ENCODE peak calls at places on chromosomes 7 and 10, in eight cellular contexts. One of them, this sample, is unnamed. For H3K36me3, the result is how much of the 10 kb centered on the place peaks cover.

GRCh38 chr10:116815641-116816415 is 33.5 kb upstream of the ENO4 start:
- DNase-seq in H1: no peak
- DNase-seq in cardiac muscle cell: no peak
- DNase-seq in kidney epithelial cell: peak
- DNase-seq in PC-9: no peak
- DNase-seq in spleen: no peak
- DNase-seq in IMR-90: peak
- DNase-seq in transverse colon: no peak
- DNase-seq in this sample: no peak

GRCh38 chr7:99734987-99735386 is at the start of gene CYP3A7:
- DNase-seq in cardiac muscle cell: no peak
- DNase-seq in H1: no peak
- DNase-seq in kidney epithelial cell: no peak
- DNase-seq in IMR-90: peak
- DNase-seq in spleen: no peak
- DNase-seq in PC-9: no peak
- DNase-seq in transverse colon: no peak
- DNase-seq in this sample: no peak

GRCh38 chr7:26279405-26279804 is 12.3 kb upstream of the SNX10 start:
- DNase-seq in transverse colon: no peak
- DNase-seq in cardiac muscle cell: peak
- DNase-seq in spleen: peak
- DNase-seq in PC-9: no peak
- DNase-seq in H1: no peak
- DNase-seq in kidney epithelial cell: no peak
- DNase-seq in IMR-90: no peak
- DNase-seq in this sample: no peak

GRCh38 chr10:17841055-17841454 is 31.9 kb downstream of the MRC1 start:
- DNase-seq in PC-9: no peak
- DNase-seq in IMR-90: no peak
- DNase-seq in H1: no peak
- DNase-seq in transverse colon: no peak
- DNase-seq in cardiac muscle cell: no peak
- DNase-seq in spleen: no peak
- DNase-seq in kidney epithelial cell: no peak
- DNase-seq in this sample: no peak

GRCh38 chr10:125076891-125077643 is 83.3 kb downstream of the CTBP2 start:
- DNase-seq in cardiac muscle cell: no peak
- DNase-seq in H1: no peak
- DNase-seq in spleen: peak
- DNase-seq in kidney epithelial cell: no peak
- DNase-seq in transverse colon: no peak
- DNase-seq in IMR-90: peak
- DNase-seq in PC-9: no peak
- DNase-seq in this sample: no peak

GRCh38 chr10:124647421-124648130 is 96.6 kb downstream of the FAM53B start:
- DNase-seq in H1: no peak
- DNase-seq in kidney epithelial cell: no peak
- DNase-seq in IMR-90: peak
- DNase-seq in cardiac muscle cell: peak
- DNase-seq in transverse colon: peak
- DNase-seq in PC-9: no peak
- DNase-seq in spleen: peak
- DNase-seq in this sample: no peak

GRCh38 chr7:106012935-106013439 is 49.9 kb downstream of the CDHR3 start:
- DNase-seq in transverse colon: no peak
- DNase-seq in spleen: no peak
- DNase-seq in PC-9: no peak
- DNase-seq in IMR-90: peak
- DNase-seq in cardiac muscle cell: peak
- DNase-seq in H1: no peak
- DNase-seq in kidney epithelial cell: peak
- DNase-seq in this sample: no peak

GRCh38 chr7:131285558-131285957 is 42.1 kb upstream of the MKLN1 start:
- DNase-seq in transverse colon: no peak
- DNase-seq in PC-9: no peak
- DNase-seq in cardiac muscle cell: no peak
- DNase-seq in IMR-90: no peak
- DNase-seq in kidney epithelial cell: no peak
- DNase-seq in H1: no peak
- DNase-seq in spleen: no peak
- DNase-seq in this sample: no peak

GRCh38 chr7:7349156-7349555 is 166.8 kb downstream of the C1GALT1 start:
- DNase-seq in cardiac muscle cell: no peak
- DNase-seq in H1: no peak
- DNase-seq in kidney epithelial cell: no peak
- DNase-seq in transverse colon: no peak
- DNase-seq in IMR-90: no peak
- DNase-seq in PC-9: no peak
- DNase-seq in spleen: no peak
- DNase-seq in this sample: no peak

GRCh38 chr7:52507546-52507945 is 527.9 kb upstream of the POM121L12 start:
- DNase-seq in H1: no peak
- DNase-seq in spleen: no peak
- DNase-seq in transverse colon: no peak
- DNase-seq in kidney epithelial cell: no peak
- DNase-seq in cardiac muscle cell: no peak
- DNase-seq in IMR-90: no peak
- DNase-seq in PC-9: no peak
- DNase-seq in this sample: no peak

GRCh38 chr7:2012981-2013380 is 219.8 kb downstream of the MAD1L1 start:
- DNase-seq in H1: no peak
- DNase-seq in IMR-90: peak
- DNase-seq in cardiac muscle cell: peak
- DNase-seq in kidney epithelial cell: no peak
- DNase-seq in transverse colon: no peak
- DNase-seq in PC-9: no peak
- DNase-seq in spleen: peak
- DNase-seq in this sample: no peak

GRCh38 chr10:3935141-3935540 is 150.1 kb upstream of the KLF6 start:
- DNase-seq in PC-9: no peak
- DNase-seq in kidney epithelial cell: no peak
- DNase-seq in spleen: no peak
- DNase-seq in transverse colon: no peak
- DNase-seq in cardiac muscle cell: peak
- DNase-seq in H1: no peak
- DNase-seq in IMR-90: peak
- DNase-seq in this sample: no peak

GRCh38 chr10:106175760-106176377 is 988.6 kb downstream of the SORCS1 start:
- DNase-seq in PC-9: no peak
- DNase-seq in IMR-90: no peak
- DNase-seq in kidney epithelial cell: no peak
- DNase-seq in transverse colon: no peak
- DNase-seq in H1: no peak
- DNase-seq in cardiac muscle cell: peak
- DNase-seq in spleen: no peak
- DNase-seq in this sample: peak

GRCh38 chr10:124066744-124067714 is 26.4 kb downstream of the CHST15 start:
- DNase-seq in cardiac muscle cell: no peak
- DNase-seq in spleen: no peak
- DNase-seq in transverse colon: no peak
- DNase-seq in H1: peak
- DNase-seq in PC-9: no peak
- DNase-seq in kidney epithelial cell: no peak
- DNase-seq in IMR-90: no peak
- DNase-seq in this sample: no peak

GRCh38 chr7:87599336-87599735 is 1.3 kb downstream of the ABCB1 start:
- DNase-seq in transverse colon: peak
- DNase-seq in H1: no peak
- DNase-seq in kidney epithelial cell: no peak
- DNase-seq in IMR-90: no peak
- DNase-seq in PC-9: no peak
- DNase-seq in cardiac muscle cell: no peak
- DNase-seq in spleen: peak
- DNase-seq in this sample: no peak

GRCh38 chr10:69648461-69648860 is 18.4 kb downstream of the FAM241B start:
- DNase-seq in transverse colon: no peak
- DNase-seq in cardiac muscle cell: no peak
- DNase-seq in H1: no peak
- DNase-seq in kidney epithelial cell: no peak
- DNase-seq in IMR-90: no peak
- DNase-seq in PC-9: no peak
- DNase-seq in spleen: peak
- DNase-seq in this sample: no peak

GRCh38 chr7:30168800-30169584 is 34.2 kb downstream of the MTURN start:
- DNase-seq in PC-9: peak
- DNase-seq in H1: peak
- DNase-seq in IMR-90: peak
- DNase-seq in transverse colon: no peak
- DNase-seq in cardiac muscle cell: peak
- DNase-seq in kidney epithelial cell: no peak
- DNase-seq in spleen: no peak
- DNase-seq in this sample: no peak

GRCh38 chr7:7895754-7896153 is 72.8 kb upstream of the GLCCI1 start:
- DNase-seq in H1: no peak
- DNase-seq in transverse colon: no peak
- DNase-seq in spleen: no peak
- DNase-seq in IMR-90: no peak
- DNase-seq in PC-9: no peak
- DNase-seq in kidney epithelial cell: no peak
- DNase-seq in cardiac muscle cell: no peak
- DNase-seq in this sample: peak

GRCh38 chr7:90191648-90192047 is 19.9 kb upstream of the STEAP2 start:
- DNase-seq in PC-9: no peak
- DNase-seq in spleen: no peak
- DNase-seq in cardiac muscle cell: no peak
- DNase-seq in H1: no peak
- DNase-seq in kidney epithelial cell: no peak
- DNase-seq in IMR-90: no peak
- DNase-seq in transverse colon: no peak
- DNase-seq in this sample: no peak

GRCh38 chr7:28207486-28208158 is 27.0 kb upstream of the JAZF1 start:
- DNase-seq in PC-9: no peak
- DNase-seq in cardiac muscle cell: no peak
- DNase-seq in kidney epithelial cell: no peak
- DNase-seq in IMR-90: no peak
- DNase-seq in H1: no peak
- DNase-seq in transverse colon: no peak
- DNase-seq in spleen: no peak
- DNase-seq in this sample: no peak

GRCh38 chr7:122827763-122828162 is 58.5 kb downstream of the CADPS2 start:
- DNase-seq in PC-9: no peak
- DNase-seq in IMR-90: no peak
- DNase-seq in transverse colon: no peak
- DNase-seq in kidney epithelial cell: no peak
- DNase-seq in cardiac muscle cell: no peak
- DNase-seq in spleen: no peak
- DNase-seq in H1: no peak
- DNase-seq in this sample: no peak

GRCh38 chr7:18939771-18940576 is 177.5 kb downstream of the TWIST1 start:
- DNase-seq in IMR-90: no peak
- DNase-seq in spleen: no peak
- DNase-seq in PC-9: no peak
- DNase-seq in cardiac muscle cell: no peak
- DNase-seq in kidney epithelial cell: no peak
- DNase-seq in transverse colon: no peak
- DNase-seq in H1: no peak
- DNase-seq in this sample: no peak

GRCh38 chr7:82312646-82313045 is 130.9 kb downstream of the CACNA2D1 start:
- DNase-seq in spleen: no peak
- DNase-seq in transverse colon: no peak
- DNase-seq in cardiac muscle cell: no peak
- DNase-seq in IMR-90: no peak
- DNase-seq in kidney epithelial cell: no peak
- DNase-seq in PC-9: no peak
- DNase-seq in H1: peak
- DNase-seq in this sample: no peak

GRCh38 chr10:129509835-129510234 is 42.8 kb downstream of the MGMT start:
- DNase-seq in IMR-90: no peak
- DNase-seq in spleen: no peak
- DNase-seq in transverse colon: no peak
- DNase-seq in PC-9: no peak
- DNase-seq in cardiac muscle cell: no peak
- DNase-seq in H1: no peak
- DNase-seq in kidney epithelial cell: no peak
- DNase-seq in this sample: no peak

GRCh38 chr10:15096661-15097010 is 519 bp upstream of the RPP38 start:
- DNase-seq in H1: no peak
- DNase-seq in IMR-90: no peak
- DNase-seq in spleen: no peak
- DNase-seq in PC-9: no peak
- DNase-seq in kidney epithelial cell: no peak
- DNase-seq in cardiac muscle cell: no peak
- DNase-seq in transverse colon: no peak
- DNase-seq in this sample: no peak

GRCh38 chr7:124840435-124840834 is 74.8 kb upstream of the GPR37 start:
- DNase-seq in IMR-90: no peak
- DNase-seq in spleen: no peak
- DNase-seq in H1: no peak
- DNase-seq in PC-9: no peak
- DNase-seq in transverse colon: no peak
- DNase-seq in cardiac muscle cell: peak
- DNase-seq in kidney epithelial cell: no peak
- DNase-seq in this sample: no peak
- H3K4me3 ChIP-seq in IMR-90: no peak
- H3K4me3 ChIP-seq in spleen: no peak
- H3K4me3 ChIP-seq in H1: no peak
- H3K4me3 ChIP-seq in PC-9: no peak
- H3K4me3 ChIP-seq in transverse colon: no peak
- H3K4me3 ChIP-seq in cardiac muscle cell: no peak
- H3K4me3 ChIP-seq in kidney epithelial cell: no peak
- H3K4me3 ChIP-seq in this sample: no peak

GRCh38 chr7:117937726-117938483 is 64.7 kb upstream of the CTTNBP2 start:
- DNase-seq in transverse colon: no peak
- DNase-seq in spleen: no peak
- DNase-seq in IMR-90: no peak
- DNase-seq in kidney epithelial cell: no peak
- DNase-seq in cardiac muscle cell: no peak
- DNase-seq in PC-9: no peak
- DNase-seq in H1: no peak
- DNase-seq in this sample: no peak
- TF ChIP-seq CTCF in transverse colon: no peak
- TF ChIP-seq CTCF in spleen: no peak
- TF ChIP-seq CTCF in IMR-90: no peak
- TF ChIP-seq CTCF in kidney epithelial cell: no peak
- TF ChIP-seq CTCF in cardiac muscle cell: no peak
- TF ChIP-seq CTCF in PC-9: no peak
- TF ChIP-seq CTCF in H1: no peak
- TF ChIP-seq CTCF in this sample: no peak

DNA sequence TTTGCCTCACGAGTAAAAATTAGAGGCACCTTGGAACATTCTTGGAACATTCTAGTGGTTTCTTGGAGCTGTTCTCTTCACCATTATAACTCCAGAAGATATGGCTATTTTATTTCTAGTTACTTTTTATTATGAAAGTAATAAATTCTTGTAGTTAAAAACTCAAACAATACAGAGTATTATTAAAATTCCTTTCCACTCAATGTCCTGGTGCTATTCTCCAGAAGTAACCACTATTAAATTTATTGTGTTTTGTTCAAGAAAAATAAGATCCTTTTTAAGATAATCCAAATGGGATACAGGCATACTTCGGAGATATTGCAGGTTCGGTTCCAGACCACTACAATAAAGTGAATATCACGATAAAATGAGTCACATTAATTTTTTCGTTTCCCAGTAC is 68.6 kb downstream of the NOC3L start:
- DNase-seq in PC-9: no peak
- DNase-seq in IMR-90: no peak
- DNase-seq in H1: no peak
- DNase-seq in spleen: no peak
- DNase-seq in transverse colon: no peak
- DNase-seq in cardiac muscle cell: no peak
- DNase-seq in kidney epithelial cell: no peak
- DNase-seq in this sample: no peak
- H3K36me3 ChIP-seq in PC-9: under half
- H3K36me3 ChIP-seq in IMR-90: under half
- H3K36me3 ChIP-seq in H1: under half
- H3K36me3 ChIP-seq in spleen: under half
- H3K36me3 ChIP-seq in transverse colon: under half
- H3K36me3 ChIP-seq in cardiac muscle cell: under half
- H3K36me3 ChIP-seq in kidney epithelial cell: under half
- H3K36me3 ChIP-seq in this sample: under half

GRCh38 chr10:119853584-119853983 is 19.1 kb downstream of the MCMBP start:
- DNase-seq in IMR-90: no peak
- DNase-seq in kidney epithelial cell: no peak
- DNase-seq in spleen: no peak
- DNase-seq in cardiac muscle cell: no peak
- DNase-seq in transverse colon: no peak
- DNase-seq in PC-9: no peak
- DNase-seq in H1: no peak
- DNase-seq in this sample: no peak
- H3K4me3 ChIP-seq in IMR-90: no peak
- H3K4me3 ChIP-seq in kidney epithelial cell: no peak
- H3K4me3 ChIP-seq in spleen: no peak
- H3K4me3 ChIP-seq in cardiac muscle cell: no peak
- H3K4me3 ChIP-seq in transverse colon: no peak
- H3K4me3 ChIP-seq in PC-9: no peak
- H3K4me3 ChIP-seq in H1: no peak
- H3K4me3 ChIP-seq in this sample: no peak

This sample was measured in body of pancreas.